ENCODE peak calls at places on chromosomes 4 and X, in five cellular contexts. O is T-helper 2 cell; X is stimulated activated CD4-positive, alpha-beta T cell treated with anti-CD3 and anti-CD28 coated beads, Interleukin-2, amount 100 ng/mL, for 4 hours; W is stimulated activated CD8-positive, alpha-beta memory T cell treated with anti-CD3 and anti-CD28 coated beads, Interleukin-7, amount 100 ng/mL, for 4 hours; V is fibroblast of mammary gland. E is an unnamed sample.

GRCh38 chrX:1249101-1249887 is 19.3 kb upstream of the CSF2RA start:
- DNase-seq in V (no peak), W (peak), X (peak), O (peak), E (no peak)

GRCh38 chr4:137310156-137310555 is 222.1 kb downstream of the PCDH18 start:
- DNase-seq in V (peak), W (no peak), O (no peak), X (no peak), E (no peak)

GRCh38 chrX:72620550-72621145 is 48.0 kb upstream of the HDAC8 start:
- DNase-seq in V (peak), W (peak), O (no peak), X (no peak), E (no peak)

GRCh38 chr4:8079916-8080753 is 78.5 kb downstream of the ABLIM2 start:
- DNase-seq in O (no peak), W (no peak), X (no peak), V (no peak), E (no peak)

GRCh38 chrX:11789809-11790208 is 31.8 kb downstream of the MSL3 start:
- DNase-seq in W (no peak), X (no peak), O (no peak), V (no peak), E (no peak)

GRCh38 chr4:25013756-25014737 is 16.7 kb downstream of the LGI2 start:
- DNase-seq in O (no peak), V (peak), X (no peak), W (no peak), E (no peak)

GRCh38 chr4:123804171-123804721 is 407.7 kb downstream of the SPRY1 start:
- DNase-seq in O (no peak), X (no peak), V (no peak), W (no peak), E (no peak)

GRCh38 chrX:103464071-103464773 is 55.1 kb downstream of the RAB40A start:
- DNase-seq in O (peak), V (peak), W (no peak), X (no peak), E (no peak)

GRCh38 chr4:55758081-55758480 is 61.5 kb upstream of the EXOC1L start:
- DNase-seq in W (no peak), O (no peak), V (peak), X (no peak), E (no peak)

GRCh38 chr4:45317276-45317675 is 590.9 kb upstream of the GNPDA2 start:
- DNase-seq in O (no peak), V (peak), W (no peak), X (no peak), E (no peak)

GRCh38 chr4:14096406-14096965 is 469.0 kb upstream of the BOD1L1 start:
- DNase-seq in O (no peak), W (no peak), X (no peak), V (peak), E (no peak)

GRCh38 chr4:6008092-6008551 is 10.1 kb downstream of the C4orf50 start:
- DNase-seq in X (no peak), V (no peak), O (no peak), W (no peak), E (no peak)

GRCh38 chr4:41424541-41424940 is 113.4 kb upstream of the LIMCH1 start:
- DNase-seq in V (no peak), W (no peak), O (no peak), X (no peak), E (no peak)

GRCh38 chr4:105352826-105353225 is 121.0 kb downstream of the PPA2 start:
- DNase-seq in V (peak), W (no peak), X (no peak), O (no peak), E (no peak)

GRCh38 chrX:14777484-14777883 is 95.4 kb downstream of the FANCB start:
- DNase-seq in V (peak), O (no peak), W (no peak), X (no peak), E (no peak)

GRCh38 chrX:139850968-139851367 is 81.9 kb downstream of the ATP11C start:
- DNase-seq in V (no peak), O (no peak), X (no peak), W (no peak), E (no peak)

GRCh38 chr4:123672987-123673386 is 276.4 kb downstream of the SPRY1 start:
- DNase-seq in X (no peak), V (peak), O (no peak), W (no peak), E (no peak)

GRCh38 chr4:141913928-141914327 is 277.5 kb downstream of the IL15 start:
- DNase-seq in W (no peak), O (no peak), X (no peak), V (peak), E (no peak)

E was measured in central memory CD8-positive, alpha-beta T cell.